ENCODE peak calls at places on chromosome 2, in six cellular contexts. H, A, K, O, M and L are unnamed samples.

GRCh38 chr2:231765496-231765929 is 15.6 kb downstream of the PDE6D start:
- DNase-seq in A (no peak), H (peak; percentile 28), K (no peak), M (no peak), O (no peak), L (no peak)

GRCh38 chr2:24457730-24458129 is 33.3 kb upstream of the NCOA1 start:
- DNase-seq in H (no peak), K (peak; percentile 75), A (no peak), M (no peak), O (no peak), L (no peak)

GRCh38 chr2:73938761-73939352 is 12.2 kb downstream of the DGUOK start:
- DNase-seq in M (no peak), K (no peak), H (no peak), O (no peak), A (no peak), L (no peak)

GRCh38 chr2:241777686-241778627 is 1.3 kb downstream of the GAL3ST2 start:
- DNase-seq in M (no peak), A (no peak), O (no peak), H (no peak), K (no peak), L (peak; percentile 52)

GRCh38 chr2:134271758-134272157 is 17.9 kb downstream of the MGAT5 start:
- DNase-seq in O (no peak), K (no peak), A (no peak), M (no peak), H (no peak), L (no peak)

GRCh38 chr2:8872821-8873432 is 35.5 kb upstream of the KIDINS220 start:
- DNase-seq in K (peak; percentile 29), O (peak; percentile 61), M (peak; percentile 70), H (peak; percentile 17), A (peak; percentile 61), L (peak; percentile 70)

GRCh38 chr2:20138696-20139095 is 86.2 kb downstream of the SDC1 start:
- DNase-seq in A (no peak), O (no peak), M (no peak), K (no peak), H (no peak), L (no peak)

GRCh38 chr2:102245266-102246151 is 58.7 kb downstream of the IL1RL2 start:
- DNase-seq in K (peak; percentile 29), M (peak; percentile 20), H (no peak), A (no peak), O (no peak), L (peak; percentile 28)

GRCh38 chr2:176638167-176639015 is 369.1 kb downstream of the MTX2 start:
- DNase-seq in K (peak; percentile 78), A (peak; percentile 68), M (peak; percentile 74), O (peak; percentile 15), H (no peak), L (peak; percentile 53)

GRCh38 chr2:241772063-241772499 is 4.5 kb upstream of the GAL3ST2 start:
- DNase-seq in O (peak; percentile 67), M (no peak), H (peak; percentile 40), K (no peak), A (no peak), L (peak; percentile 76)

GRCh38 chr2:15435474-15435873 is 125.7 kb downstream of the NBAS start:
- DNase-seq in H (no peak), M (no peak), O (peak; percentile 86), K (no peak), A (no peak), L (no peak)

GRCh38 chr2:23023722-23024121 is 361.3 kb upstream of the KLHL29 start:
- DNase-seq in K (no peak), H (no peak), O (no peak), A (no peak), M (no peak), L (no peak)

GRCh38 chr2:127455566-127456493 is 37.6 kb downstream of the PROC start:
- DNase-seq in O (peak; percentile 16), M (no peak), K (no peak), A (no peak), H (no peak), L (no peak)

GRCh38 chr2:149410701-149411484 is 80.5 kb downstream of the LYPD6 start:
- DNase-seq in K (no peak), M (peak; percentile 25), O (no peak), H (no peak), A (no peak), L (no peak)

GRCh38 chr2:181680055-181680936 is at the start of gene NEUROD1:
- DNase-seq in A (no peak), O (no peak), M (no peak), H (no peak), K (no peak), L (no peak)

GRCh38 chr2:98805412-98806265 is 74.7 kb upstream of the MGAT4A start:
- DNase-seq in H (no peak), A (no peak), M (no peak), K (no peak), O (peak; percentile 83), L (peak; percentile 100)

GRCh38 chr2:229340086-229340760 is 69.1 kb upstream of the PID1 start:
- DNase-seq in M (no peak), O (no peak), A (no peak), K (no peak), H (no peak), L (no peak)

GRCh38 chr2:38060206-38060605 is 15.7 kb downstream of the CYP1B1 start:
- DNase-seq in H (no peak), A (no peak), O (no peak), M (no peak), K (no peak), L (no peak)

GRCh38 chr2:83969085-83969484 is 490.0 kb downstream of the SUCLG1 start:
- DNase-seq in K (peak; percentile 60), A (no peak), O (no peak), H (no peak), M (no peak), L (no peak)

GRCh38 chr2:189580267-189580661 is 322 bp downstream of the SLC40A1 start:
- DNase-seq in K (peak; percentile 61), H (no peak), M (no peak), A (peak; percentile 17), O (peak; percentile 40), L (peak; percentile 91)

GRCh38 chr2:57497489-57498096 is 549.0 kb upstream of the VRK2 start:
- DNase-seq in H (peak; percentile 4), K (peak; percentile 28), O (peak; percentile 50), A (peak; percentile 16), M (peak; percentile 61), L (peak; percentile 65)

GRCh38 chr2:78973630-78974029 is 51.9 kb upstream of the REG3G start:
- DNase-seq in O (no peak), M (no peak), K (no peak), H (no peak), A (no peak), L (no peak)
- TF ChIP-seq MYC in O (no peak), M (no peak), K (no peak), H (no peak), A (no peak), L (no peak)

GRCh38 chr2:196804381-196804780 is 4.8 kb downstream of the C2orf66 start:
- DNase-seq in M (no peak), O (no peak), H (no peak), A (no peak), K (no peak), L (no peak)

GRCh38 chr2:196809260-196809659 is at the start of gene C2orf66:
- DNase-seq in A (no peak), O (no peak), M (no peak), K (peak; percentile 11), H (no peak), L (no peak)

GRCh38 chr2:196808281-196808680 is 874 bp downstream of the C2orf66 start:
- DNase-seq in O (no peak), A (no peak), M (peak; percentile 45), H (no peak), K (no peak), L (peak; percentile 14)
- TF ChIP-seq CTCF in O (peak; percentile 37), A (no peak), M (no peak), H (no peak), K (peak; percentile 26), L (no peak)

GRCh38 chr2:165777522-165778186 is 16.4 kb downstream of the GALNT3 start:
- DNase-seq in M (no peak), H (no peak), A (no peak), K (no peak), O (no peak), L (no peak)

GRCh38 chr2:165776013-165776412 is 18.0 kb downstream of the GALNT3 start:
- DNase-seq in M (no peak), O (no peak), H (no peak), A (no peak), K (no peak), L (no peak)

GRCh38 chr2:165776796-165777195 is 17.3 kb downstream of the GALNT3 start:
- DNase-seq in H (no peak), A (no peak), M (no peak), K (no peak), O (no peak), L (no peak)

GRCh38 chr2:165778187-165778556 is 15.9 kb downstream of the GALNT3 start:
- DNase-seq in A (no peak), H (no peak), M (no peak), O (no peak), K (no peak), L (no peak)

DNA sequence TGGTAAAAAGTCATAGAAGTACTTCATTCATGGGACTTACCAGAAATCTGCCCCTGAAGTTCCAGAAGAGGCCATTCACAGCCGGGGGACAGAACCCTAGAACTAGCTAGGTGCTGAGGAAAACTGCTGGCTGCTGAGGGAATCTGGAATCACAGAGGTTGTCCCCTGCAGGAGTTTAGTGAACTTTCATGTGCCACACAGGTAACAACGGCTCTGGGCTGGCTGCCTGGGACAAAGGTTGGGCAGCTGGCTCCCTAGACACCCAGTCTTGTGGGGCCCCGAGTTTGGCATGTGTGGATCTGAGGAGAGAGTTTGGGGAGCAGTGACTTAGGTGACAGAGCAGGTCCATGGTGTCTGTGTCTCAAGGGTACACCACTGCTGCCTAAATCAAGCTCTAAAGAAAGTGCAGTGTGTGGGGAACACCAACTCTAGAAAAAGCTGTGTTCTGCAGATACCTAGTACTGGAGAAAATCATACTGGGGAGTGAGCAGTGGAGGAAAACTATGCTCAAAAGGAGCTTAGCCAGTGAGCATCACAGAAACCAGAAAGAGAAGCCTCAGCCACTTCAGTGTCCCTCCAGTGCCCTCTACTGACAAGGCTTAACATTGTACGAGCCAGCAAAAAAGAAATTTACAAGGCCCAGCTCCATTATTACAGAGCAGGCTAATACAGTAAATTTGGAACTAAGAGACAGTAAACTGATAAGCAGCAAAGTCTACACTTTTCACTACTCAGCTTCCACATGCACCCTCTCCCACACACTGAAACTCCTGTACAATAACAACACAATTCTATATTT is 15.2 kb downstream of the GALNT3 start:
- DNase-seq in A (no peak), M (peak; percentile 7), H (no peak), O (peak; percentile 41), K (peak; percentile 12), L (peak; percentile 45)
- TF ChIP-seq MAX in A (no peak), M (no peak), H (no peak), O (no peak), K (no peak), L (no peak)

DNA sequence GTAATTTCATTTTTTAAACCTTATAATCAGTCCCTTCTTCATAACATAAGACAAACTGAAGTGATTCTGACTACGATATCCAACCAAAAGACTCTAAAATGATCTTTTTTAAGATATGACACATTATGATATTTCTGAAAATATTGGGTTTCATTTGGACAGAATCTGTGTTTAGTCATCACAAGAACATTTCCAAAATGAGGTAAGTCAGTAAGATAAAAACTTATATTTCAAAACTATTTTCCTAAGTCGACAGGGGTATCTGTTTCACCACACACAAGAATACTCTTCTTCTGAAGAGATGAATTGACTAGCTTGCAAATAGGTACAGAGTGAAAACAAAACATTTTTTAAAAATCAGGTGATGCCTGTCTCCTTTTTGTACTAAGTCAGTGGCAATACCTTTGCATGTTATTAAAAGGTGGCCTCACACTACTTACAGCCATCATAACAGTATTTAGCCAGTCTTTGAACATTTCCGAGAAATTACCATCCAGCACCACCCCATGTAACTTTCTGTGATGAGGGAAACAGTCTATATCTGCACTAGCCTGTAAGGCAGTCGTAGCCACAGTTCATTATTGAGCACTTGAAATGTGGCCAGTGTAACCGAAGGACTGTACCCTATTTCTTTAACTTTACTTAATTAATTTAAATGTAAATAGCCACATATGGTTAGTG is 13.5 kb downstream of the STK39 start:
- DNase-seq in O (no peak), A (no peak), H (no peak), K (no peak), M (no peak), L (no peak)
- TF ChIP-seq MYC in O (no peak), A (no peak), H (no peak), K (no peak), M (no peak), L (no peak)